ENCODE peak calls at places on chromosomes 13 and 19, in seven cellular contexts. V is left lung, O is lower leg skin, U is heart right ventricle, L is GM06990, W is GM12865, N is epithelial cell of esophagus. H is an unnamed sample.

GRCh38 chr13:97953376-97953970 is at the start of gene IPO5:
- DNase-seq in O (peak; percentile 42), V (no peak), L (no peak), U (no peak), N (no peak), W (no peak), H (peak; percentile 91)

GRCh38 chr13:40388617-40389016 is 277.8 kb downstream of the FOXO1 start:
- DNase-seq in V (peak; percentile 46), W (peak; percentile 96), O (no peak), N (no peak), U (no peak), L (peak; percentile 76), H (no peak)

GRCh38 chr13:48902421-48902820 is 73.3 kb upstream of the FNDC3A start:
- DNase-seq in W (no peak), O (no peak), L (no peak), V (peak; percentile 43), N (peak; percentile 81), U (no peak), H (peak; percentile 77)

GRCh38 chr19:42254850-42255765 is at the start of gene ERF:
- DNase-seq in N (peak; percentile 95), O (peak; percentile 99), W (peak; percentile 96), L (peak; percentile 94), V (peak; percentile 94), U (peak; percentile 96), H (peak; percentile 79)

GRCh38 chr13:100506600-100507422 is 81.8 kb downstream of the GGACT start:
- DNase-seq in V (no peak), O (no peak), N (no peak), U (no peak), L (no peak), W (peak; percentile 44), H (peak; percentile 10)

GRCh38 chr13:32783067-32783466 is 196.8 kb downstream of the PDS5B start:
- DNase-seq in V (no peak), L (no peak), O (no peak), W (no peak), N (peak; percentile 19), U (no peak), H (peak; percentile 40)

GRCh38 chr19:15640294-15640903 is at the start of gene CYP4F3:
- DNase-seq in L (no peak), U (peak; percentile 63), V (peak; percentile 76), O (peak; percentile 92), W (no peak), N (peak; percentile 81), H (no peak)

GRCh38 chr13:98585946-98586345 is 9.0 kb upstream of the STK24 start:
- DNase-seq in U (no peak), V (no peak), W (no peak), O (no peak), N (no peak), L (no peak), H (no peak)

GRCh38 chr13:101942038-101942437 is 459.8 kb downstream of the FGF14 start:
- DNase-seq in W (peak; percentile 25), L (no peak), U (no peak), V (no peak), O (no peak), N (peak; percentile 59), H (peak; percentile 63)

GRCh38 chr13:99992912-99993311 is 11.3 kb downstream of the ZIC2 start:
- DNase-seq in O (no peak), N (peak; percentile 74), L (no peak), W (no peak), U (no peak), V (no peak), H (no peak)

GRCh38 chr13:49539746-49540145 is 44.0 kb downstream of the PHF11 start:
- DNase-seq in V (no peak), O (no peak), L (no peak), W (no peak), U (no peak), N (no peak), H (no peak)

GRCh38 chr19:43779820-43780219 is 953 bp downstream of the KCNN4 start:
- DNase-seq in U (no peak), L (no peak), O (no peak), N (no peak), W (peak; percentile 60), V (no peak), H (no peak)

GRCh38 chr19:55024111-55024510 is 14.0 kb downstream of the GP6 start:
- DNase-seq in V (no peak), O (no peak), L (no peak), W (no peak), N (no peak), U (no peak), H (no peak)

GRCh38 chr13:90883592-90883991 is 463.9 kb upstream of the MIR17HG start:
- DNase-seq in O (no peak), L (no peak), U (no peak), W (no peak), N (no peak), V (no peak), H (no peak)

GRCh38 chr19:14479985-14480694 is 5.0 kb upstream of the PTGER1 start:
- DNase-seq in O (no peak), N (peak; percentile 29), U (peak; percentile 56), L (peak; percentile 70), V (no peak), W (peak; percentile 65), H (no peak)

GRCh38 chr19:33193864-33194362 is at the start of gene LRP3:
- DNase-seq in V (peak; percentile 59), W (no peak), N (peak; percentile 32), O (no peak), U (peak; percentile 59), L (no peak), H (no peak)

GRCh38 chr13:33284916-33285315 is 639 bp downstream of the STARD13 start:
- DNase-seq in U (no peak), V (no peak), N (peak; percentile 68), W (no peak), O (no peak), L (no peak), H (peak; percentile 53)

GRCh38 chr19:21767065-21767800 is at the start of gene ZNF100:
- DNase-seq in N (peak; percentile 92), L (peak; percentile 87), O (peak; percentile 98), V (peak; percentile 93), W (peak; percentile 96), U (peak; percentile 92), H (peak; percentile 92)

GRCh38 chr19:19385131-19385899 is 20.2 kb upstream of the GATAD2A start:
- DNase-seq in U (peak; percentile 99), W (peak; percentile 100), V (peak; percentile 100), O (peak; percentile 100), N (peak; percentile 100), L (peak; percentile 100), H (peak; percentile 99)
- TF ChIP-seq CTCF in U (peak; percentile 10), W (peak; percentile 11), V (peak; percentile 42), O (no peak), N (no peak), L (no peak), H (no peak)

GRCh38 chr19:48836089-48837017 is at the start of gene HSD17B14:
- DNase-seq in U (no peak), W (no peak), N (no peak), O (peak; percentile 93), V (peak; percentile 53), L (no peak), H (peak; percentile 17)
- H3K4me3 ChIP-seq in U (peak within 1 kb of the TSS; percentile 26), W (peak within 1 kb of the TSS; percentile 36), N (peak within 1 kb of the TSS; percentile 30), O (no peak within 1 kb of the TSS), V (peak within 1 kb of the TSS; percentile 35), L (peak within 1 kb of the TSS; percentile 52), H (peak within 1 kb of the TSS; percentile 46)

DNA sequence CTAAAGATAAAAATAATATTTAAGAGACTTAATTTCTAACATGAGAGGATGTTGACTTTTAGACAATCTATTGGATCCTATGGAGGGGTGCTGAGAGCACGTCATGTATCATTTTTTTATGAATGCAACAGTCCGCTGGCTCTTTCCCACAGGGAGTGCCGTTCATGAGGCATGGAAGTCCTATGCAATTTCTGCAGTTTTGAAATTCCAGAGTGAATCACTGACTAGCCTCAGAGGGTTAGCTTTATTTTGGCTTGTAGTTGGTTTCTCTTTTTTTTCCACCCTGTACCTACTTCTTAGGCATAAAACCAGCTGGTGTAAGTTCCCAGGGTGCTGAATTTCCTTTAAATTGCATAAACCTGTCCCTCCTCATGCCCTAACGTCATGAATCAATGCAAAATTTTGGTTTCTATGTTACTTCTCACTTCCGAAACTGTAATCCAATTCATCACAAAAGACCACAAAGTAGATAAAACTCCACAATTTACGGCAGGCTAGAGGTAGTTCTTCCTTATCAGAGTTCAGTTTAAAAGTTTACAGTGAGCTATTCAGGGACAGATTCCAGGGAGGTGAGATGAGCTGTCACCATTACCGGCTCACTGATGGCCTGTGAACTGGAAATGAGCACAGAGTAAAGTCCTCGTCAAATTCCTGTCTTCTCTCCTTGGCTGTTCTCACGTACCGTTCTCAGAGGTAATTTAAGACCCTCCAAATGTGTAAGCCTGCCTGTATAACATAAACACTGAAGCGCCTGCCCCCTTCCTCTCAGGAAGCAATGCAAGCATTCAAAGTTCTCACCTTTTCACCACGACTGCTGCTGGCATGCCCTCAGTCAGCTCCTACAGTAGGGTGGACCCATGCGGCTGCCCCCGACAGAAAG is 216.6 kb upstream of the SLC10A2 start:
- DNase-seq in L (peak; percentile 15), W (no peak), U (no peak), O (no peak), N (peak; percentile 96), V (no peak), H (peak; percentile 68)
- TF ChIP-seq CTCF in L (no peak), W (no peak), U (no peak), O (no peak), N (no peak), V (no peak), H (no peak)

DNA sequence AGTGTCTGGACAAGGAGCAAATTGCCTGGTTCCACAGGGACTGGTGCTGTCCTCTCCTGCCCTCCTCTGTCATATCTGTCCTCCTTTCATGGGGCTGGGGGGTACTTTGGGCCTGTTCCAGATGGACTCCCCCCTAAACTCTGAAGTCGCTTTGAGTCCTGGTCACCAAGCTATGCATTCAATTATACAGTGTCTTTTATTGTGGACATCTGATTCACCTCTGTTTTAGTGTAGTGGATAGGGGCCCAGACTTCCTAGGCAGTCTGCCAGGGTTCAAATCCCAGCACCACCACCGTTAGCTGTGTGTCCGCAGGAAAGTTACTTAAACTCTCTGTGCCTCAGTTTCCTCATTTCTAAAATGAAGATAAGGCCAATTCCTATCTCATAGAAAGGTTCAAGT is 21.0 kb upstream of the IRS2 start:
- DNase-seq in U (no peak), N (no peak), O (no peak), L (no peak), V (no peak), W (no peak), H (no peak)
- H3K4me3 ChIP-seq in U (no peak overlapping the region), N (no peak overlapping the region), O (no peak overlapping the region), L (no peak overlapping the region), V (no peak overlapping the region), W (no peak overlapping the region), H (no peak overlapping the region)

GRCh38 chr13:46743191-46743590 is 53.8 kb downstream of the ESD start:
- DNase-seq in N (no peak), O (no peak), W (no peak), L (no peak), U (no peak), V (no peak), H (no peak)
- TF ChIP-seq CTCF in N (no peak), O (no peak), W (no peak), L (no peak), U (no peak), V (no peak), H (no peak)

DNA sequence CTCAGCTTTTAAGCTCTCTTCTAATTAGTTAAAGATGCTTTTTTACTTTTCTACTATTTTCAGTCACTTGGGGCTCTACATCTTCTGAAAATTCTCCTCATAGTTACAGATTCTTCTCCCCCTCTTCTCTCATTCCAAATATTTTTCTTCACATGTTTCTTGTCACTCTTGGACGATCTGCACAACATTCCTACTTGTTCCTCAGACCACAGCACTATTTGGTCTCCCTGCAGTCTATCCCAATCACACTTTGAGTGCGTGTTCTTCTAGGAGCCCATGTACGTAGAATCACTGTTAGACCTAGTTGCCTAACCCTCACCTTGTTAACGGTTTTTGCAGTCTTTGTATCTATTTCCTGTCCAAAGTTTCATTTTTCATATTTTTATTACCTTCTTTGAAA is 222.5 kb upstream of the SPRY2 start:
- DNase-seq in W (no peak), L (no peak), N (no peak), O (no peak), U (no peak), V (no peak), H (no peak)
- H3K4me3 ChIP-seq in W (no peak overlapping the region), L (no peak overlapping the region), N (no peak overlapping the region), O (no peak overlapping the region), U (no peak overlapping the region), V (no peak overlapping the region), H (no peak overlapping the region)

H was measured in fibroblast of mammary gland.